ENCODE peak calls at places on chromosome 2, in nine cellular contexts. One of them, this sample, is unnamed. For H3K36me3 and H3K9me3, the result is how much of the 10 kb centered on the place peaks cover.

GRCh38 chr2:24317491-24317920 is 42.8 kb downstream of the ITSN2 start:
- DNase-seq in cardiac muscle cell: no peak
- DNase-seq in iPS DF 6.9: no peak
- DNase-seq in lower lobe of right lung: no peak
- DNase-seq in left lung: no peak
- DNase-seq in stomach: peak
- DNase-seq in SK-N-SH: peak
- DNase-seq in breast epithelium: no peak
- DNase-seq in uterus: no peak
- DNase-seq in this sample: peak

GRCh38 chr2:144099746-144100438 is 420.0 kb downstream of the ZEB2 start:
- DNase-seq in uterus: no peak
- DNase-seq in breast epithelium: no peak
- DNase-seq in stomach: no peak
- DNase-seq in SK-N-SH: no peak
- DNase-seq in iPS DF 6.9: no peak
- DNase-seq in lower lobe of right lung: no peak
- DNase-seq in cardiac muscle cell: peak
- DNase-seq in left lung: no peak
- DNase-seq in this sample: peak

GRCh38 chr2:173955004-173955403 is 10.2 kb downstream of the SP3 start:
- DNase-seq in uterus: no peak
- DNase-seq in iPS DF 6.9: no peak
- DNase-seq in lower lobe of right lung: no peak
- DNase-seq in left lung: no peak
- DNase-seq in cardiac muscle cell: no peak
- DNase-seq in breast epithelium: no peak
- DNase-seq in SK-N-SH: no peak
- DNase-seq in stomach: no peak
- DNase-seq in this sample: no peak

GRCh38 chr2:132681766-132682165 is 11.8 kb upstream of the LYPD1 start:
- DNase-seq in uterus: no peak
- DNase-seq in breast epithelium: no peak
- DNase-seq in stomach: no peak
- DNase-seq in iPS DF 6.9: no peak
- DNase-seq in left lung: no peak
- DNase-seq in SK-N-SH: no peak
- DNase-seq in cardiac muscle cell: no peak
- DNase-seq in lower lobe of right lung: no peak
- DNase-seq in this sample: no peak

GRCh38 chr2:12501469-12502147 is 215.1 kb upstream of the TRIB2 start:
- DNase-seq in cardiac muscle cell: no peak
- DNase-seq in uterus: no peak
- DNase-seq in lower lobe of right lung: peak
- DNase-seq in iPS DF 6.9: no peak
- DNase-seq in breast epithelium: no peak
- DNase-seq in left lung: no peak
- DNase-seq in stomach: no peak
- DNase-seq in SK-N-SH: no peak
- DNase-seq in this sample: no peak

GRCh38 chr2:25340340-25340886 is 1.3 kb downstream of the DNMT3A start:
- DNase-seq in breast epithelium: no peak
- DNase-seq in uterus: peak
- DNase-seq in left lung: peak
- DNase-seq in lower lobe of right lung: peak
- DNase-seq in SK-N-SH: peak
- DNase-seq in iPS DF 6.9: no peak
- DNase-seq in stomach: no peak
- DNase-seq in cardiac muscle cell: peak
- DNase-seq in this sample: no peak

GRCh38 chr2:27118525-27119329 is at the start of gene CGREF1:
- DNase-seq in iPS DF 6.9: no peak
- DNase-seq in SK-N-SH: peak
- DNase-seq in uterus: no peak
- DNase-seq in cardiac muscle cell: peak
- DNase-seq in lower lobe of right lung: no peak
- DNase-seq in left lung: peak
- DNase-seq in breast epithelium: no peak
- DNase-seq in stomach: peak
- DNase-seq in this sample: no peak

GRCh38 chr2:30447149-30448045 is at the start of gene LCLAT1:
- DNase-seq in stomach: peak
- DNase-seq in uterus: peak
- DNase-seq in SK-N-SH: peak
- DNase-seq in left lung: peak
- DNase-seq in cardiac muscle cell: peak
- DNase-seq in breast epithelium: peak
- DNase-seq in lower lobe of right lung: peak
- DNase-seq in iPS DF 6.9: peak
- DNase-seq in this sample: peak

GRCh38 chr2:191289049-191289448 is 43.8 kb downstream of the MYO1B start:
- DNase-seq in breast epithelium: no peak
- DNase-seq in uterus: no peak
- DNase-seq in iPS DF 6.9: no peak
- DNase-seq in left lung: no peak
- DNase-seq in lower lobe of right lung: no peak
- DNase-seq in SK-N-SH: no peak
- DNase-seq in cardiac muscle cell: no peak
- DNase-seq in stomach: no peak
- DNase-seq in this sample: no peak

GRCh38 chr2:11481426-11481788 is 15.4 kb upstream of the E2F6 start:
- DNase-seq in cardiac muscle cell: no peak
- DNase-seq in left lung: no peak
- DNase-seq in iPS DF 6.9: no peak
- DNase-seq in uterus: no peak
- DNase-seq in lower lobe of right lung: no peak
- DNase-seq in stomach: no peak
- DNase-seq in breast epithelium: no peak
- DNase-seq in SK-N-SH: no peak
- DNase-seq in this sample: no peak

GRCh38 chr2:30865892-30866681 is 58.8 kb upstream of the CAPN13 start:
- DNase-seq in uterus: no peak
- DNase-seq in SK-N-SH: no peak
- DNase-seq in breast epithelium: no peak
- DNase-seq in cardiac muscle cell: no peak
- DNase-seq in lower lobe of right lung: no peak
- DNase-seq in stomach: no peak
- DNase-seq in left lung: no peak
- DNase-seq in iPS DF 6.9: no peak
- DNase-seq in this sample: no peak

GRCh38 chr2:34848132-34848531 is 1249.0 kb upstream of the FAM98A start:
- DNase-seq in uterus: no peak
- DNase-seq in breast epithelium: no peak
- DNase-seq in SK-N-SH: no peak
- DNase-seq in left lung: no peak
- DNase-seq in stomach: no peak
- DNase-seq in iPS DF 6.9: no peak
- DNase-seq in lower lobe of right lung: no peak
- DNase-seq in cardiac muscle cell: no peak
- DNase-seq in this sample: no peak

GRCh38 chr2:232843860-232844259 is 26.2 kb upstream of the SNORC start:
- DNase-seq in uterus: no peak
- DNase-seq in lower lobe of right lung: no peak
- DNase-seq in left lung: no peak
- DNase-seq in cardiac muscle cell: peak
- DNase-seq in breast epithelium: no peak
- DNase-seq in SK-N-SH: no peak
- DNase-seq in stomach: no peak
- DNase-seq in iPS DF 6.9: no peak
- DNase-seq in this sample: no peak
- H3K27ac ChIP-seq in uterus: no peak
- H3K27ac ChIP-seq in lower lobe of right lung: no peak
- H3K27ac ChIP-seq in left lung: no peak
- H3K27ac ChIP-seq in cardiac muscle cell: peak
- H3K27ac ChIP-seq in breast epithelium: no peak
- H3K27ac ChIP-seq in SK-N-SH: no peak
- H3K27ac ChIP-seq in stomach: no peak
- H3K27ac ChIP-seq in iPS DF 6.9: no peak
- H3K27ac ChIP-seq in this sample: no peak

GRCh38 chr2:152755029-152755428 is 36.6 kb downstream of the ARL6IP6 start:
- DNase-seq in left lung: no peak
- DNase-seq in uterus: no peak
- DNase-seq in SK-N-SH: no peak
- DNase-seq in breast epithelium: no peak
- DNase-seq in lower lobe of right lung: no peak
- DNase-seq in stomach: no peak
- DNase-seq in iPS DF 6.9: peak
- DNase-seq in cardiac muscle cell: peak
- DNase-seq in this sample: no peak
- H3K36me3 ChIP-seq in left lung: under half
- H3K36me3 ChIP-seq in uterus: under half
- H3K36me3 ChIP-seq in SK-N-SH: under half
- H3K36me3 ChIP-seq in breast epithelium: under half
- H3K36me3 ChIP-seq in lower lobe of right lung: under half
- H3K36me3 ChIP-seq in stomach: under half
- H3K36me3 ChIP-seq in iPS DF 6.9: under half
- H3K36me3 ChIP-seq in cardiac muscle cell: under half
- H3K36me3 ChIP-seq in this sample: under half

GRCh38 chr2:129707800-129708199 is 271.7 kb upstream of the RAB6C start:
- DNase-seq in lower lobe of right lung: no peak
- DNase-seq in SK-N-SH: no peak
- DNase-seq in cardiac muscle cell: no peak
- DNase-seq in left lung: no peak
- DNase-seq in stomach: no peak
- DNase-seq in uterus: no peak
- DNase-seq in iPS DF 6.9: no peak
- DNase-seq in breast epithelium: no peak
- DNase-seq in this sample: no peak

GRCh38 chr2:129699781-129700573 is 279.5 kb upstream of the RAB6C start:
- DNase-seq in lower lobe of right lung: no peak
- DNase-seq in stomach: no peak
- DNase-seq in SK-N-SH: no peak
- DNase-seq in uterus: no peak
- DNase-seq in iPS DF 6.9: no peak
- DNase-seq in cardiac muscle cell: no peak
- DNase-seq in breast epithelium: no peak
- DNase-seq in left lung: no peak
- DNase-seq in this sample: no peak

GRCh38 chr2:129698593-129698992 is 280.9 kb upstream of the RAB6C start:
- DNase-seq in left lung: no peak
- DNase-seq in iPS DF 6.9: no peak
- DNase-seq in uterus: no peak
- DNase-seq in breast epithelium: no peak
- DNase-seq in lower lobe of right lung: no peak
- DNase-seq in stomach: no peak
- DNase-seq in cardiac muscle cell: no peak
- DNase-seq in SK-N-SH: no peak
- DNase-seq in this sample: no peak

GRCh38 chr2:129705105-129705504 is 274.4 kb upstream of the RAB6C start:
- DNase-seq in breast epithelium: no peak
- DNase-seq in cardiac muscle cell: no peak
- DNase-seq in iPS DF 6.9: no peak
- DNase-seq in left lung: no peak
- DNase-seq in SK-N-SH: no peak
- DNase-seq in lower lobe of right lung: no peak
- DNase-seq in uterus: no peak
- DNase-seq in stomach: no peak
- DNase-seq in this sample: no peak

DNA sequence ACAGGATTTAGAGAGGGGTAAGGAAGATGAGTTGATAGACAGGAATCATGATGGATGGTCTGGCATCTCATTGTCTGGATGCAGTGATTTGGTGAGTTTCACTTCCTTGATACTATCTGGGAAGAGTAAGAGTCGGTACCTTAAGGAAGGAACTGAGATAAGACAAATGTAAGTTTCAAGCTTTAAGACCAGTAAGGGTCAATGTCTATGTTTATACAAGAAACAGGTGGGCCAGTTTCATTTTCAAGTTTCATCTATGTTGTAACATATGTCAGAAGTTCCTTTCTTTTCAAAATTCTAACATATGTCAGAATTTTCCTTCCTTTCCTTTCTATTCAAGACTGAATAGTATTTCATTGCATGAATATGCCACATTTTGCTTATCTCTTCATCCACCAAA is 276.7 kb upstream of the RAB6C start:
- DNase-seq in SK-N-SH: no peak
- DNase-seq in left lung: no peak
- DNase-seq in lower lobe of right lung: no peak
- DNase-seq in uterus: no peak
- DNase-seq in cardiac muscle cell: no peak
- DNase-seq in breast epithelium: no peak
- DNase-seq in stomach: no peak
- DNase-seq in iPS DF 6.9: no peak
- DNase-seq in this sample: no peak
- H3K9me3 ChIP-seq in SK-N-SH: under half
- H3K9me3 ChIP-seq in left lung: under half
- H3K9me3 ChIP-seq in lower lobe of right lung: under half
- H3K9me3 ChIP-seq in uterus: under half
- H3K9me3 ChIP-seq in cardiac muscle cell: under half
- H3K9me3 ChIP-seq in breast epithelium: under half
- H3K9me3 ChIP-seq in stomach: under half
- H3K9me3 ChIP-seq in iPS DF 6.9: under half
- H3K9me3 ChIP-seq in this sample: under half

DNA sequence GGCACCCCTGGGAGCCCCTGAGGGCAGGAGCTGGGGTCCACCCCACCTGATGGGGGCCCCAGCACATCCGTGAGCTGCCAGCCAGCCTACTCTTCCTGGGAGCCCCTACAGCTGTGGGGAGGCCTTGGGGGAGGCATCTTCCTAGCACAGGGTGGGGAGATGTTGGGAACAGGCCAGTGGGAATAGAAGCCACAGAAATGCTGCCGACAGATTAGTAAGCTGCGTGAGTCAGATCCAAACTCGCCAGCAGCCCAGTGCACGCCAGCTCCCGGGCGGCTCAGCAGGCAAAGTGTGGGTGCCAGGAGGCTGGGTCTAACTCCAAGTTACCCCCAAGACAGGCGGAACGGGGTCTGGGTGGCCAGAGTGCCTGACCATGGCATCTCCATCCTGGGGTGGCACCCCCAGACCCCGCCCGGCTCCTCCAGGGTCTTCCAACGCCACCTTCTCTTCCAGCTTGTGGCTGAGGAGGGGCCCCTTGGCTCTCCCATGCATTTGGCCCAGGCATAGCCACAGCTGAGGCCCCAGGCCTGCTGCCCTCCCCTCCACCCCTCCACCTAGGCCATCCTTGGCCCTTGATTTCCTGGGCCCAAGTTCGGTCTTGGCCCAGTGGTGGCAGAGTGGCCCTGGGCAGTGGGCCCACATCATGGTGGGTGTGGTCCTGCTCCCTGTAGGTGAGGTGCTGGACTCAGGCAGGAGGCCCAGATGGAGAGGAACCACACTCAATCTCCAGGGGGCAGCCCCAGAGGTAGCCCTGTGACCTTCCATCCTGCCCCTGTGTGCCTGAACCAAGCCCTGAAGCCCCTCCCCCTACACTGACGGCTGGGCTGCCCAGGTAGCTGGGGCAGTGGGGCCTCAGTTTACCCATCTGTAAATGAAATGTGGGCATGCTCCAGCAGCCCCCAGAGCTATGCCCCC is 15.4 kb downstream of the CROCC2 start:
- DNase-seq in left lung: peak
- DNase-seq in uterus: peak
- DNase-seq in cardiac muscle cell: no peak
- DNase-seq in breast epithelium: peak
- DNase-seq in lower lobe of right lung: peak
- DNase-seq in SK-N-SH: peak
- DNase-seq in iPS DF 6.9: no peak
- DNase-seq in stomach: peak
- DNase-seq in this sample: peak
- H3K27ac ChIP-seq in left lung: peak
- H3K27ac ChIP-seq in uterus: no peak
- H3K27ac ChIP-seq in cardiac muscle cell: no peak
- H3K27ac ChIP-seq in breast epithelium: peak
- H3K27ac ChIP-seq in lower lobe of right lung: no peak
- H3K27ac ChIP-seq in SK-N-SH: no peak
- H3K27ac ChIP-seq in iPS DF 6.9: no peak
- H3K27ac ChIP-seq in stomach: peak
- H3K27ac ChIP-seq in this sample: peak

GRCh38 chr2:42332575-42332974 is 28.4 kb downstream of the COX7A2L start:
- DNase-seq in SK-N-SH: no peak
- DNase-seq in cardiac muscle cell: no peak
- DNase-seq in uterus: no peak
- DNase-seq in lower lobe of right lung: no peak
- DNase-seq in iPS DF 6.9: no peak
- DNase-seq in left lung: no peak
- DNase-seq in stomach: no peak
- DNase-seq in breast epithelium: no peak
- DNase-seq in this sample: no peak
- H3K36me3 ChIP-seq in SK-N-SH: half or more
- H3K36me3 ChIP-seq in cardiac muscle cell: half or more
- H3K36me3 ChIP-seq in uterus: under half
- H3K36me3 ChIP-seq in lower lobe of right lung: half or more
- H3K36me3 ChIP-seq in iPS DF 6.9: under half
- H3K36me3 ChIP-seq in left lung: half or more
- H3K36me3 ChIP-seq in stomach: under half
- H3K36me3 ChIP-seq in breast epithelium: under half
- H3K36me3 ChIP-seq in this sample: under half